ENCODE peak calls at places on chromosomes 11 and 22, in seven cellular contexts. H is GM12891, M is astrocyte of the spinal cord, Y is germinal center, J is caudate nucleus, R is naive B cell, P is GM23248. W is an unnamed sample.

GRCh38 chr11:1872267-1872985 is 19.3 kb downstream of the PRR33 start:
- DNase-seq in R (no peak), H (no peak), M (no peak), J (no peak), P (no peak), Y (no peak), W (no peak)

GRCh38 chr11:67288452-67289225 is 464 bp upstream of the ANKRD13D start:
- DNase-seq in R (peak; percentile 95), P (peak; percentile 96), J (peak; percentile 78), H (peak; percentile 94), M (peak; percentile 89), Y (peak; percentile 90), W (peak; percentile 89)

GRCh38 chr11:2314525-2315394 is 12.9 kb downstream of the TSPAN32 start:
- DNase-seq in M (peak; percentile 87), J (peak; percentile 69), Y (no peak), P (peak; percentile 71), R (no peak), H (no peak), W (peak; percentile 12)

GRCh38 chr11:61782841-61783240 is 9.6 kb downstream of the TMEM258 start:
- DNase-seq in J (no peak), P (no peak), Y (no peak), M (no peak), R (no peak), H (no peak), W (no peak)

GRCh38 chr11:282171-282570 is 4.0 kb downstream of the NLRP6 start:
- DNase-seq in M (no peak), Y (no peak), J (no peak), R (no peak), P (no peak), H (no peak), W (no peak)

GRCh38 chr11:64057890-64058289 is 22.2 kb downstream of the FLRT1 start:
- DNase-seq in M (no peak), P (no peak), R (no peak), H (no peak), J (no peak), Y (no peak), W (no peak)

GRCh38 chr11:72519220-72519881 is 85.0 kb upstream of the CLPB start:
- DNase-seq in M (no peak), H (no peak), R (no peak), P (peak; percentile 62), Y (no peak), J (no peak), W (no peak)

GRCh38 chr11:131889146-131889577 is 518.7 kb downstream of the NTM start:
- DNase-seq in P (peak; percentile 87), Y (no peak), J (no peak), R (no peak), H (no peak), M (peak; percentile 93), W (peak; percentile 82)

GRCh38 chr22:49095366-49095765 is 732.3 kb downstream of the BRD1 start:
- DNase-seq in Y (no peak), R (no peak), H (no peak), M (no peak), P (no peak), J (no peak), W (no peak)

GRCh38 chr11:35144811-35145210 is 5.8 kb downstream of the CD44 start:
- DNase-seq in R (no peak), Y (no peak), P (peak; percentile 67), J (no peak), H (no peak), M (no peak), W (peak; percentile 58)

GRCh38 chr11:132658004-132658403 is 874.3 kb downstream of the OPCML start:
- DNase-seq in Y (no peak), M (no peak), J (no peak), P (no peak), R (no peak), H (no peak), W (no peak)

GRCh38 chr11:2436521-2437031 is 7.7 kb downstream of the TRPM5 start:
- DNase-seq in J (no peak), H (no peak), Y (no peak), R (no peak), P (no peak), M (no peak), W (no peak)

W was measured in HCEC 1CT.